ENCODE peak calls at places on chromosomes 12 and 14, in nine cellular contexts. One of them, this sample, is unnamed.

GRCh38 chr12:28489256-28489655 is 299.0 kb downstream of the CCDC91 start:
- DNase-seq in fibroblast of lung: peak; percentile 78
- DNase-seq in tibial nerve: no peak
- DNase-seq in esophagus squamous epithelium: no peak
- DNase-seq in A549: no peak
- DNase-seq in IMR-90: peak; percentile 13
- DNase-seq in thyroid gland: no peak
- DNase-seq in heart right ventricle: no peak
- DNase-seq in colonic mucosa: no peak
- DNase-seq in this sample: no peak

GRCh38 chr12:9033244-9033887 is 44.0 kb downstream of the KLRG1 start:
- DNase-seq in tibial nerve: no peak
- DNase-seq in A549: no peak
- DNase-seq in IMR-90: no peak
- DNase-seq in esophagus squamous epithelium: no peak
- DNase-seq in fibroblast of lung: no peak
- DNase-seq in colonic mucosa: no peak
- DNase-seq in thyroid gland: no peak
- DNase-seq in heart right ventricle: no peak
- DNase-seq in this sample: no peak

GRCh38 chr14:77424862-77425261 is 1.5 kb upstream of the NOXRED1 start:
- DNase-seq in tibial nerve: no peak
- DNase-seq in esophagus squamous epithelium: no peak
- DNase-seq in colonic mucosa: no peak
- DNase-seq in IMR-90: no peak
- DNase-seq in A549: no peak
- DNase-seq in thyroid gland: no peak
- DNase-seq in fibroblast of lung: no peak
- DNase-seq in heart right ventricle: no peak
- DNase-seq in this sample: no peak

GRCh38 chr12:130011611-130012385 is 108.0 kb upstream of the TMEM132D start:
- DNase-seq in thyroid gland: no peak
- DNase-seq in heart right ventricle: no peak
- DNase-seq in fibroblast of lung: no peak
- DNase-seq in IMR-90: no peak
- DNase-seq in A549: no peak
- DNase-seq in colonic mucosa: no peak
- DNase-seq in esophagus squamous epithelium: no peak
- DNase-seq in tibial nerve: no peak
- DNase-seq in this sample: no peak

GRCh38 chr12:7966558-7966957 is 30.6 kb upstream of the SLC2A3 start:
- DNase-seq in thyroid gland: no peak
- DNase-seq in fibroblast of lung: peak; percentile 19
- DNase-seq in esophagus squamous epithelium: no peak
- DNase-seq in A549: no peak
- DNase-seq in colonic mucosa: no peak
- DNase-seq in IMR-90: no peak
- DNase-seq in heart right ventricle: no peak
- DNase-seq in tibial nerve: no peak
- DNase-seq in this sample: no peak

GRCh38 chr14:81784084-81784483 is 250.4 kb upstream of the SEL1L start:
- DNase-seq in esophagus squamous epithelium: no peak
- DNase-seq in fibroblast of lung: no peak
- DNase-seq in thyroid gland: no peak
- DNase-seq in heart right ventricle: no peak
- DNase-seq in colonic mucosa: no peak
- DNase-seq in A549: no peak
- DNase-seq in tibial nerve: no peak
- DNase-seq in IMR-90: no peak
- DNase-seq in this sample: no peak

GRCh38 chr12:94689002-94689645 is 38.8 kb upstream of the TMCC3 start:
- DNase-seq in tibial nerve: no peak
- DNase-seq in fibroblast of lung: peak; percentile 58
- DNase-seq in esophagus squamous epithelium: no peak
- DNase-seq in heart right ventricle: no peak
- DNase-seq in thyroid gland: no peak
- DNase-seq in A549: no peak
- DNase-seq in IMR-90: peak; percentile 27
- DNase-seq in colonic mucosa: no peak
- DNase-seq in this sample: no peak

GRCh38 chr12:124626841-124627502 is 59.6 kb upstream of the NCOR2 start:
- DNase-seq in A549: no peak
- DNase-seq in fibroblast of lung: peak; percentile 47
- DNase-seq in heart right ventricle: peak; percentile 89
- DNase-seq in thyroid gland: peak; percentile 66
- DNase-seq in esophagus squamous epithelium: no peak
- DNase-seq in colonic mucosa: peak; percentile 56
- DNase-seq in tibial nerve: peak; percentile 71
- DNase-seq in IMR-90: peak; percentile 43
- DNase-seq in this sample: no peak

GRCh38 chr14:51957950-51958349 is 31.4 kb upstream of the RTRAF start:
- DNase-seq in esophagus squamous epithelium: no peak
- DNase-seq in tibial nerve: no peak
- DNase-seq in IMR-90: peak; percentile 45
- DNase-seq in fibroblast of lung: peak; percentile 70
- DNase-seq in A549: no peak
- DNase-seq in thyroid gland: no peak
- DNase-seq in colonic mucosa: no peak
- DNase-seq in heart right ventricle: no peak
- DNase-seq in this sample: no peak

GRCh38 chr12:750356-751191 is 1.8 kb upstream of the WNK1 start:
- DNase-seq in IMR-90: no peak
- DNase-seq in tibial nerve: no peak
- DNase-seq in colonic mucosa: no peak
- DNase-seq in esophagus squamous epithelium: no peak
- DNase-seq in A549: no peak
- DNase-seq in thyroid gland: no peak
- DNase-seq in heart right ventricle: no peak
- DNase-seq in fibroblast of lung: no peak
- DNase-seq in this sample: no peak

GRCh38 chr12:57536597-57536942 is 10.4 kb downstream of the DCTN2 start:
- DNase-seq in IMR-90: no peak
- DNase-seq in tibial nerve: no peak
- DNase-seq in A549: no peak
- DNase-seq in colonic mucosa: no peak
- DNase-seq in heart right ventricle: no peak
- DNase-seq in fibroblast of lung: no peak
- DNase-seq in esophagus squamous epithelium: no peak
- DNase-seq in thyroid gland: no peak
- DNase-seq in this sample: no peak

GRCh38 chr14:97116546-97116945 is 319.4 kb downstream of the VRK1 start:
- DNase-seq in A549: no peak
- DNase-seq in colonic mucosa: no peak
- DNase-seq in esophagus squamous epithelium: no peak
- DNase-seq in fibroblast of lung: no peak
- DNase-seq in tibial nerve: no peak
- DNase-seq in heart right ventricle: no peak
- DNase-seq in IMR-90: no peak
- DNase-seq in thyroid gland: no peak
- DNase-seq in this sample: no peak

GRCh38 chr12:121819212-121819949 is 15.6 kb downstream of the SETD1B start:
- DNase-seq in thyroid gland: no peak
- DNase-seq in heart right ventricle: no peak
- DNase-seq in colonic mucosa: no peak
- DNase-seq in fibroblast of lung: no peak
- DNase-seq in tibial nerve: no peak
- DNase-seq in IMR-90: no peak
- DNase-seq in esophagus squamous epithelium: no peak
- DNase-seq in A549: no peak
- DNase-seq in this sample: no peak
- H3K27ac ChIP-seq in thyroid gland: no peak overlapping the region
- H3K27ac ChIP-seq in heart right ventricle: no peak overlapping the region
- H3K27ac ChIP-seq in colonic mucosa: no peak overlapping the region
- H3K27ac ChIP-seq in fibroblast of lung: no peak overlapping the region
- H3K27ac ChIP-seq in tibial nerve: no peak overlapping the region
- H3K27ac ChIP-seq in IMR-90: no peak overlapping the region
- H3K27ac ChIP-seq in esophagus squamous epithelium: no peak overlapping the region
- H3K27ac ChIP-seq in A549: no peak overlapping the region
- H3K27ac ChIP-seq in this sample: no peak overlapping the region

GRCh38 chr14:63480599-63480998 is 62.6 kb downstream of the PPP2R5E start:
- DNase-seq in thyroid gland: no peak
- DNase-seq in fibroblast of lung: no peak
- DNase-seq in IMR-90: no peak
- DNase-seq in colonic mucosa: no peak
- DNase-seq in esophagus squamous epithelium: no peak
- DNase-seq in heart right ventricle: no peak
- DNase-seq in tibial nerve: no peak
- DNase-seq in A549: no peak
- DNase-seq in this sample: no peak
- H3K4me3 ChIP-seq in thyroid gland: no peak overlapping the region
- H3K4me3 ChIP-seq in fibroblast of lung: no peak overlapping the region
- H3K4me3 ChIP-seq in IMR-90: no peak overlapping the region
- H3K4me3 ChIP-seq in colonic mucosa: no peak overlapping the region
- H3K4me3 ChIP-seq in esophagus squamous epithelium: no peak overlapping the region
- H3K4me3 ChIP-seq in heart right ventricle: no peak overlapping the region
- H3K4me3 ChIP-seq in tibial nerve: no peak overlapping the region
- H3K4me3 ChIP-seq in A549: no peak overlapping the region
- H3K4me3 ChIP-seq in this sample: no peak overlapping the region

DNA sequence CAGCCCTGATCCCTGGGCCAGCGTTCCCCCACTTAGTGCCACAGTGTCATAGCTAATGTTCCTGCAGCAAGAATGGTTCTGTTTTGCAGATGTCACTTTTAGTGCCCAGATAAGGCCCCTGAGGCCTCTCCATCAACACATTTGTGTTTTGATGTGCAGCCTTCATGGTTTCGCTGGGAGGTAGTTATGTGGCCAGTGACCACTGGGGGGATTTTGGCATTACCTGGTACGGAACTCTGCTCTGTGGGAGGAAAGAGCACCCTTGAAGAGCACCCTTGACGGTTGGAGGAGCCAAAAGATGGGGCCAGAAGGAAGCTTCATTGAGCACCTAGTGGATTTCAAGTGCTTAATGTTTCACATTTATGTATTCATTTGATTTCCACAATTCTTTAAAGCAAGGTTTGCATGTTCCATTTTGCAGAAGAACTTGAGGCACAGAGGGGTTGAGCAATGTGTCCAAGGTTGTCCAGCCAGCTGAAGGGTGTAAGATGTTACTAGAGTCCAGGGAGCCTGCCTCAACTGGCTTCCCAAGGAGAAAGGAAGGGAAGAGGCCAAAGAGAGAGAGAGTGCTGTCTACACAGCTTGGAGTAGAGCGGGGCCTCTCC is 13.0 kb downstream of the SERPINA11 start:
- DNase-seq in A549: no peak
- DNase-seq in colonic mucosa: no peak
- DNase-seq in IMR-90: no peak
- DNase-seq in esophagus squamous epithelium: no peak
- DNase-seq in heart right ventricle: no peak
- DNase-seq in fibroblast of lung: no peak
- DNase-seq in thyroid gland: no peak
- DNase-seq in tibial nerve: no peak
- DNase-seq in this sample: no peak
- TF ChIP-seq CTCF in A549: no peak
- TF ChIP-seq CTCF in colonic mucosa: no peak
- TF ChIP-seq CTCF in IMR-90: no peak
- TF ChIP-seq CTCF in esophagus squamous epithelium: no peak
- TF ChIP-seq CTCF in heart right ventricle: no peak
- TF ChIP-seq CTCF in fibroblast of lung: no peak
- TF ChIP-seq CTCF in thyroid gland: no peak
- TF ChIP-seq CTCF in tibial nerve: no peak
- TF ChIP-seq CTCF in this sample: no peak

DNA sequence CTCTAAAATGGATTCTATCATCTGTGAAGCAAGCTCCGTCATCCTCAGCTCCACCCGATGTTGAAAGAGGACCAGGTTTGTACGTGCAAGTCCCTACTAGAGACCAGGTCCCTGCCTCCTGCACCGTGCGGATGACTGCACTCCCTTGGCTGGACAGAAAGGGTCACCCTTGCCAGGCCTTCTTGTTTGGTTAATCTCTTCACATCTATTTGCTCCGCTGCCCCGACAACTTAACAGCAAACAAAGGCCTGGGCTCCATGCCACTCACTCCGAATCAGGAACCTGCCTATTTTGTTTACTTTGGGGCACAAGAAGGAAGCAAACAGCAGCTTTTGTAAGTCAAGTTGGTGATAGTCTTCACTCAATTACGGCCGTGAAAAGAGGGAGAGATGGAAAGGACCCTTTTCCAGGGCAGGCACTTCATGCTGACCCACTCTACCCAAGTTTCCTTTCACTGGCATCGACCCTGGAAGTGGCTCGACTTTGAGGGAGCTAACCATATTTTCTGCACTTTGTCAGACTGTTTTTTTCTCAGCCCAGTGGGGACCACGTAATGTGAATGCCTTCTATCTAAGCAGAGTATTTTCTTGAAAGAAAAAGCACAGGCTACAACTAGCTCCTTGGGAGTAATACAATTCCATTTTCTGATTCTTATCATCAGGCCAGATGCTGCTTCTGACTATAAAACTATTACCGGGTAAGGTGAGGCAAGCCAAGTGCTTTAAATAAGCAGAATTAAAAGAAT is 202.6 kb downstream of the FOXN3 start:
- DNase-seq in A549: peak; percentile 87
- DNase-seq in thyroid gland: peak; percentile 98
- DNase-seq in heart right ventricle: peak; percentile 80
- DNase-seq in esophagus squamous epithelium: no peak
- DNase-seq in colonic mucosa: peak; percentile 67
- DNase-seq in fibroblast of lung: peak; percentile 17
- DNase-seq in tibial nerve: no peak
- DNase-seq in IMR-90: no peak
- DNase-seq in this sample: no peak
- H3K27ac ChIP-seq in A549: no peak overlapping the region
- H3K27ac ChIP-seq in thyroid gland: peak overlapping the region; percentile 66
- H3K27ac ChIP-seq in heart right ventricle: no peak overlapping the region
- H3K27ac ChIP-seq in esophagus squamous epithelium: peak overlapping the region; percentile 88
- H3K27ac ChIP-seq in colonic mucosa: no peak overlapping the region
- H3K27ac ChIP-seq in fibroblast of lung: no peak overlapping the region
- H3K27ac ChIP-seq in tibial nerve: no peak overlapping the region
- H3K27ac ChIP-seq in IMR-90: no peak overlapping the region
- H3K27ac ChIP-seq in this sample: no peak overlapping the region

GRCh38 chr12:11732023-11732422 is 82.5 kb downstream of the ETV6 start:
- DNase-seq in esophagus squamous epithelium: no peak
- DNase-seq in tibial nerve: no peak
- DNase-seq in colonic mucosa: no peak
- DNase-seq in A549: no peak
- DNase-seq in thyroid gland: no peak
- DNase-seq in fibroblast of lung: no peak
- DNase-seq in heart right ventricle: no peak
- DNase-seq in IMR-90: no peak
- DNase-seq in this sample: no peak
- H3K4me3 ChIP-seq in esophagus squamous epithelium: no peak overlapping the region
- H3K4me3 ChIP-seq in tibial nerve: no peak overlapping the region
- H3K4me3 ChIP-seq in colonic mucosa: no peak overlapping the region
- H3K4me3 ChIP-seq in A549: no peak overlapping the region
- H3K4me3 ChIP-seq in thyroid gland: no peak overlapping the region
- H3K4me3 ChIP-seq in fibroblast of lung: no peak overlapping the region
- H3K4me3 ChIP-seq in heart right ventricle: no peak overlapping the region
- H3K4me3 ChIP-seq in IMR-90: no peak overlapping the region
- H3K4me3 ChIP-seq in this sample: no peak overlapping the region

GRCh38 chr14:73752297-73752992 is 38.3 kb upstream of the PNMA1 start:
- DNase-seq in thyroid gland: peak; percentile 95
- DNase-seq in fibroblast of lung: peak; percentile 80
- DNase-seq in esophagus squamous epithelium: no peak
- DNase-seq in IMR-90: peak; percentile 45
- DNase-seq in A549: peak; percentile 53
- DNase-seq in tibial nerve: no peak
- DNase-seq in colonic mucosa: peak; percentile 81
- DNase-seq in heart right ventricle: peak; percentile 78
- DNase-seq in this sample: no peak
- TF ChIP-seq CTCF in thyroid gland: peak; percentile 39
- TF ChIP-seq CTCF in fibroblast of lung: peak; percentile 34
- TF ChIP-seq CTCF in esophagus squamous epithelium: no peak
- TF ChIP-seq CTCF in IMR-90: peak; percentile 44
- TF ChIP-seq CTCF in A549: peak; percentile 10
- TF ChIP-seq CTCF in tibial nerve: peak; percentile 39
- TF ChIP-seq CTCF in colonic mucosa: no peak
- TF ChIP-seq CTCF in heart right ventricle: no peak
- TF ChIP-seq CTCF in this sample: peak; percentile 46

GRCh38 chr14:75566321-75566720 is 12.1 kb upstream of the FLVCR2 start:
- DNase-seq in heart right ventricle: no peak
- DNase-seq in thyroid gland: no peak
- DNase-seq in A549: no peak
- DNase-seq in colonic mucosa: no peak
- DNase-seq in IMR-90: no peak
- DNase-seq in fibroblast of lung: no peak
- DNase-seq in esophagus squamous epithelium: no peak
- DNase-seq in tibial nerve: no peak
- DNase-seq in this sample: no peak
- H3K27ac ChIP-seq in heart right ventricle: no peak overlapping the region
- H3K27ac ChIP-seq in thyroid gland: no peak overlapping the region
- H3K27ac ChIP-seq in A549: no peak overlapping the region
- H3K27ac ChIP-seq in colonic mucosa: no peak overlapping the region
- H3K27ac ChIP-seq in IMR-90: no peak overlapping the region
- H3K27ac ChIP-seq in fibroblast of lung: no peak overlapping the region
- H3K27ac ChIP-seq in esophagus squamous epithelium: no peak overlapping the region
- H3K27ac ChIP-seq in tibial nerve: no peak overlapping the region
- H3K27ac ChIP-seq in this sample: no peak overlapping the region

This sample was measured in AG04450.